ENCODE peak calls at places on chromosomes 12 and 14, in eight cellular contexts. One of them, this sample, is unnamed.
A peak's percentile ranks its signal among the peaks of the same experiment; 100 is the strongest.

GRCh38 chr12:68675098-68675842 is 11.5 kb upstream of the NUP107 start:
- DNase-seq in ACHN: no peak
- DNase-seq in activated CD4-positive, alpha-beta T cell treated with anti-CD3 and anti-CD28 coated beads, Interleukin-2, amount 50 U/mL, for 1 hour: peak; percentile 68
- DNase-seq in NCI-H2227 treated with DMSO at 0.1 percent for 48 hours: no peak
- DNase-seq in GM13976: no peak
- DNase-seq in substantia nigra: no peak
- DNase-seq in GM03348: no peak
- DNase-seq in GM13977: no peak
- DNase-seq in this sample: peak; percentile 53

GRCh38 chr14:63478024-63478423 is 65.2 kb downstream of the PPP2R5E start:
- DNase-seq in ACHN: no peak
- DNase-seq in activated CD4-positive, alpha-beta T cell treated with anti-CD3 and anti-CD28 coated beads, Interleukin-2, amount 50 U/mL, for 1 hour: no peak
- DNase-seq in NCI-H2227 treated with DMSO at 0.1 percent for 48 hours: no peak
- DNase-seq in GM13976: peak; percentile 57
- DNase-seq in substantia nigra: no peak
- DNase-seq in GM03348: peak; percentile 9
- DNase-seq in GM13977: peak; percentile 64
- DNase-seq in this sample: no peak

GRCh38 chr12:30959778-30960177 is 33.2 kb downstream of the TSPAN11 start:
- DNase-seq in ACHN: no peak
- DNase-seq in activated CD4-positive, alpha-beta T cell treated with anti-CD3 and anti-CD28 coated beads, Interleukin-2, amount 50 U/mL, for 1 hour: no peak
- DNase-seq in NCI-H2227 treated with DMSO at 0.1 percent for 48 hours: no peak
- DNase-seq in GM13976: no peak
- DNase-seq in substantia nigra: no peak
- DNase-seq in GM03348: no peak
- DNase-seq in GM13977: no peak
- DNase-seq in this sample: no peak

GRCh38 chr12:106138646-106139421 is at the start of gene NUAK1:
- DNase-seq in ACHN: peak; percentile 85
- DNase-seq in activated CD4-positive, alpha-beta T cell treated with anti-CD3 and anti-CD28 coated beads, Interleukin-2, amount 50 U/mL, for 1 hour: no peak
- DNase-seq in NCI-H2227 treated with DMSO at 0.1 percent for 48 hours: peak; percentile 62
- DNase-seq in GM13976: peak; percentile 58
- DNase-seq in substantia nigra: peak; percentile 85
- DNase-seq in GM03348: peak; percentile 93
- DNase-seq in GM13977: peak; percentile 52
- DNase-seq in this sample: no peak

GRCh38 chr12:59839514-59839913 is 243.7 kb downstream of the SLC16A7 start:
- DNase-seq in ACHN: no peak
- DNase-seq in activated CD4-positive, alpha-beta T cell treated with anti-CD3 and anti-CD28 coated beads, Interleukin-2, amount 50 U/mL, for 1 hour: no peak
- DNase-seq in NCI-H2227 treated with DMSO at 0.1 percent for 48 hours: no peak
- DNase-seq in GM13976: no peak
- DNase-seq in substantia nigra: no peak
- DNase-seq in GM03348: peak; percentile 9
- DNase-seq in GM13977: no peak
- DNase-seq in this sample: peak; percentile 73

GRCh38 chr14:105193916-105194782 is 13.0 kb upstream of the NUDT14 start:
- DNase-seq in ACHN: peak; percentile 10
- DNase-seq in activated CD4-positive, alpha-beta T cell treated with anti-CD3 and anti-CD28 coated beads, Interleukin-2, amount 50 U/mL, for 1 hour: peak; percentile 30
- DNase-seq in NCI-H2227 treated with DMSO at 0.1 percent for 48 hours: no peak
- DNase-seq in GM13976: no peak
- DNase-seq in substantia nigra: no peak
- DNase-seq in GM03348: no peak
- DNase-seq in GM13977: no peak
- DNase-seq in this sample: no peak

GRCh38 chr12:13203028-13203922 is 6.7 kb downstream of the EMP1 start:
- DNase-seq in ACHN: peak; percentile 46
- DNase-seq in activated CD4-positive, alpha-beta T cell treated with anti-CD3 and anti-CD28 coated beads, Interleukin-2, amount 50 U/mL, for 1 hour: no peak
- DNase-seq in NCI-H2227 treated with DMSO at 0.1 percent for 48 hours: no peak
- DNase-seq in GM13976: peak; percentile 29
- DNase-seq in substantia nigra: no peak
- DNase-seq in GM03348: peak; percentile 67
- DNase-seq in GM13977: peak; percentile 23
- DNase-seq in this sample: no peak

GRCh38 chr12:110641512-110641911 is 27.6 kb downstream of the TCTN1 start:
- DNase-seq in ACHN: no peak
- DNase-seq in activated CD4-positive, alpha-beta T cell treated with anti-CD3 and anti-CD28 coated beads, Interleukin-2, amount 50 U/mL, for 1 hour: no peak
- DNase-seq in NCI-H2227 treated with DMSO at 0.1 percent for 48 hours: no peak
- DNase-seq in GM13976: no peak
- DNase-seq in substantia nigra: no peak
- DNase-seq in GM03348: peak; percentile 20
- DNase-seq in GM13977: no peak
- DNase-seq in this sample: no peak

GRCh38 chr12:93733358-93733757 is 56.2 kb downstream of the CRADD start:
- DNase-seq in ACHN: no peak
- DNase-seq in activated CD4-positive, alpha-beta T cell treated with anti-CD3 and anti-CD28 coated beads, Interleukin-2, amount 50 U/mL, for 1 hour: no peak
- DNase-seq in NCI-H2227 treated with DMSO at 0.1 percent for 48 hours: no peak
- DNase-seq in GM13976: no peak
- DNase-seq in substantia nigra: peak; percentile 7
- DNase-seq in GM03348: no peak
- DNase-seq in GM13977: no peak
- DNase-seq in this sample: no peak

GRCh38 chr14:105894978-105895881 is 368.8 kb downstream of the TMEM121 start:
- DNase-seq in ACHN: no peak
- DNase-seq in activated CD4-positive, alpha-beta T cell treated with anti-CD3 and anti-CD28 coated beads, Interleukin-2, amount 50 U/mL, for 1 hour: no peak
- DNase-seq in NCI-H2227 treated with DMSO at 0.1 percent for 48 hours: no peak
- DNase-seq in GM13976: peak; percentile 1
- DNase-seq in substantia nigra: no peak
- DNase-seq in GM03348: no peak
- DNase-seq in GM13977: no peak
- DNase-seq in this sample: no peak

GRCh38 chr12:497501-498160 is 37.9 kb downstream of the B4GALNT3 start:
- DNase-seq in ACHN: no peak
- DNase-seq in activated CD4-positive, alpha-beta T cell treated with anti-CD3 and anti-CD28 coated beads, Interleukin-2, amount 50 U/mL, for 1 hour: no peak
- DNase-seq in NCI-H2227 treated with DMSO at 0.1 percent for 48 hours: no peak
- DNase-seq in GM13976: no peak
- DNase-seq in substantia nigra: no peak
- DNase-seq in GM03348: no peak
- DNase-seq in GM13977: no peak
- DNase-seq in this sample: no peak

GRCh38 chr12:113345318-113345717 is 10.4 kb upstream of the SLC8B1 start:
- DNase-seq in ACHN: no peak
- DNase-seq in activated CD4-positive, alpha-beta T cell treated with anti-CD3 and anti-CD28 coated beads, Interleukin-2, amount 50 U/mL, for 1 hour: no peak
- DNase-seq in NCI-H2227 treated with DMSO at 0.1 percent for 48 hours: no peak
- DNase-seq in GM13976: no peak
- DNase-seq in substantia nigra: no peak
- DNase-seq in GM03348: no peak
- DNase-seq in GM13977: no peak
- DNase-seq in this sample: no peak

GRCh38 chr12:21828779-21829178 is 54.3 kb upstream of the KCNJ8 start:
- DNase-seq in ACHN: no peak
- DNase-seq in activated CD4-positive, alpha-beta T cell treated with anti-CD3 and anti-CD28 coated beads, Interleukin-2, amount 50 U/mL, for 1 hour: no peak
- DNase-seq in NCI-H2227 treated with DMSO at 0.1 percent for 48 hours: no peak
- DNase-seq in GM13976: no peak
- DNase-seq in substantia nigra: no peak
- DNase-seq in GM03348: no peak
- DNase-seq in GM13977: no peak
- DNase-seq in this sample: no peak

GRCh38 chr12:79983969-79984629 is 49.2 kb upstream of the PPP1R12A start:
- DNase-seq in ACHN: no peak
- DNase-seq in activated CD4-positive, alpha-beta T cell treated with anti-CD3 and anti-CD28 coated beads, Interleukin-2, amount 50 U/mL, for 1 hour: no peak
- DNase-seq in NCI-H2227 treated with DMSO at 0.1 percent for 48 hours: no peak
- DNase-seq in GM13976: no peak
- DNase-seq in substantia nigra: no peak
- DNase-seq in GM03348: peak; percentile 52
- DNase-seq in GM13977: no peak
- DNase-seq in this sample: no peak

GRCh38 chr14:103534576-103535061 is 5.6 kb downstream of the TRMT61A start:
- DNase-seq in ACHN: no peak
- DNase-seq in activated CD4-positive, alpha-beta T cell treated with anti-CD3 and anti-CD28 coated beads, Interleukin-2, amount 50 U/mL, for 1 hour: no peak
- DNase-seq in NCI-H2227 treated with DMSO at 0.1 percent for 48 hours: no peak
- DNase-seq in GM13976: no peak
- DNase-seq in substantia nigra: no peak
- DNase-seq in GM03348: no peak
- DNase-seq in GM13977: no peak
- DNase-seq in this sample: no peak

GRCh38 chr12:27843714-27844245 is 63.7 kb upstream of the MANSC4 start:
- DNase-seq in ACHN: no peak
- DNase-seq in activated CD4-positive, alpha-beta T cell treated with anti-CD3 and anti-CD28 coated beads, Interleukin-2, amount 50 U/mL, for 1 hour: no peak
- DNase-seq in NCI-H2227 treated with DMSO at 0.1 percent for 48 hours: no peak
- DNase-seq in GM13976: no peak
- DNase-seq in substantia nigra: no peak
- DNase-seq in GM03348: peak; percentile 67
- DNase-seq in GM13977: no peak
- DNase-seq in this sample: no peak

GRCh38 chr14:32077081-32078029 is at the start of gene ARHGAP5:
- DNase-seq in ACHN: peak; percentile 29
- DNase-seq in activated CD4-positive, alpha-beta T cell treated with anti-CD3 and anti-CD28 coated beads, Interleukin-2, amount 50 U/mL, for 1 hour: peak; percentile 70
- DNase-seq in NCI-H2227 treated with DMSO at 0.1 percent for 48 hours: no peak
- DNase-seq in GM13976: peak; percentile 53
- DNase-seq in substantia nigra: no peak
- DNase-seq in GM03348: peak; percentile 48
- DNase-seq in GM13977: peak; percentile 56
- DNase-seq in this sample: peak; percentile 16

GRCh38 chr14:64509036-64509435 is 4.5 kb downstream of the ZBTB1 start:
- DNase-seq in ACHN: no peak
- DNase-seq in activated CD4-positive, alpha-beta T cell treated with anti-CD3 and anti-CD28 coated beads, Interleukin-2, amount 50 U/mL, for 1 hour: no peak
- DNase-seq in NCI-H2227 treated with DMSO at 0.1 percent for 48 hours: no peak
- DNase-seq in GM13976: no peak
- DNase-seq in substantia nigra: no peak
- DNase-seq in GM03348: no peak
- DNase-seq in GM13977: no peak
- DNase-seq in this sample: no peak

GRCh38 chr12:25716842-25717241 is 163.8 kb upstream of the LMNTD1 start:
- DNase-seq in ACHN: no peak
- DNase-seq in activated CD4-positive, alpha-beta T cell treated with anti-CD3 and anti-CD28 coated beads, Interleukin-2, amount 50 U/mL, for 1 hour: no peak
- DNase-seq in NCI-H2227 treated with DMSO at 0.1 percent for 48 hours: no peak
- DNase-seq in GM13976: no peak
- DNase-seq in substantia nigra: no peak
- DNase-seq in GM03348: no peak
- DNase-seq in GM13977: no peak
- DNase-seq in this sample: no peak

GRCh38 chr12:18443768-18444437 is 182.6 kb downstream of the PIK3C2G start:
- DNase-seq in ACHN: no peak
- DNase-seq in activated CD4-positive, alpha-beta T cell treated with anti-CD3 and anti-CD28 coated beads, Interleukin-2, amount 50 U/mL, for 1 hour: no peak
- DNase-seq in NCI-H2227 treated with DMSO at 0.1 percent for 48 hours: no peak
- DNase-seq in GM13976: no peak
- DNase-seq in substantia nigra: no peak
- DNase-seq in GM03348: no peak
- DNase-seq in GM13977: no peak
- DNase-seq in this sample: no peak

GRCh38 chr12:22576473-22576872 is 32.1 kb upstream of the C2CD5 start:
- DNase-seq in ACHN: no peak
- DNase-seq in activated CD4-positive, alpha-beta T cell treated with anti-CD3 and anti-CD28 coated beads, Interleukin-2, amount 50 U/mL, for 1 hour: no peak
- DNase-seq in NCI-H2227 treated with DMSO at 0.1 percent for 48 hours: no peak
- DNase-seq in GM13976: no peak
- DNase-seq in substantia nigra: no peak
- DNase-seq in GM03348: no peak
- DNase-seq in GM13977: no peak
- DNase-seq in this sample: no peak

GRCh38 chr12:14714437-14714836 is 18.0 kb upstream of the GUCY2C start:
- DNase-seq in ACHN: no peak
- DNase-seq in activated CD4-positive, alpha-beta T cell treated with anti-CD3 and anti-CD28 coated beads, Interleukin-2, amount 50 U/mL, for 1 hour: no peak
- DNase-seq in NCI-H2227 treated with DMSO at 0.1 percent for 48 hours: no peak
- DNase-seq in GM13976: no peak
- DNase-seq in substantia nigra: no peak
- DNase-seq in GM03348: no peak
- DNase-seq in GM13977: no peak
- DNase-seq in this sample: no peak

GRCh38 chr12:84922721-84923120 is 10.1 kb upstream of the SLC6A15 start:
- DNase-seq in ACHN: no peak
- DNase-seq in activated CD4-positive, alpha-beta T cell treated with anti-CD3 and anti-CD28 coated beads, Interleukin-2, amount 50 U/mL, for 1 hour: no peak
- DNase-seq in NCI-H2227 treated with DMSO at 0.1 percent for 48 hours: no peak
- DNase-seq in GM13976: no peak
- DNase-seq in substantia nigra: no peak
- DNase-seq in GM03348: no peak
- DNase-seq in GM13977: no peak
- DNase-seq in this sample: no peak

GRCh38 chr14:24798911-24799310 is 164.9 kb upstream of the GZMB start:
- DNase-seq in ACHN: no peak
- DNase-seq in activated CD4-positive, alpha-beta T cell treated with anti-CD3 and anti-CD28 coated beads, Interleukin-2, amount 50 U/mL, for 1 hour: no peak
- DNase-seq in NCI-H2227 treated with DMSO at 0.1 percent for 48 hours: no peak
- DNase-seq in GM13976: no peak
- DNase-seq in substantia nigra: no peak
- DNase-seq in GM03348: no peak
- DNase-seq in GM13977: no peak
- DNase-seq in this sample: no peak

GRCh38 chr12:106907846-106908245 is 47.9 kb upstream of the TMEM263 start:
- DNase-seq in ACHN: no peak
- DNase-seq in activated CD4-positive, alpha-beta T cell treated with anti-CD3 and anti-CD28 coated beads, Interleukin-2, amount 50 U/mL, for 1 hour: no peak
- DNase-seq in NCI-H2227 treated with DMSO at 0.1 percent for 48 hours: no peak
- DNase-seq in GM13976: no peak
- DNase-seq in substantia nigra: no peak
- DNase-seq in GM03348: no peak
- DNase-seq in GM13977: no peak
- DNase-seq in this sample: no peak

GRCh38 chr14:61388173-61388975 is 67.0 kb downstream of the PRKCH start:
- DNase-seq in ACHN: no peak
- DNase-seq in activated CD4-positive, alpha-beta T cell treated with anti-CD3 and anti-CD28 coated beads, Interleukin-2, amount 50 U/mL, for 1 hour: no peak
- DNase-seq in NCI-H2227 treated with DMSO at 0.1 percent for 48 hours: no peak
- DNase-seq in GM13976: peak; percentile 65
- DNase-seq in substantia nigra: no peak
- DNase-seq in GM03348: peak; percentile 31
- DNase-seq in GM13977: peak; percentile 59
- DNase-seq in this sample: no peak

GRCh38 chr12:84480803-84481202 is 431.8 kb downstream of the SLC6A15 start:
- DNase-seq in ACHN: no peak
- DNase-seq in activated CD4-positive, alpha-beta T cell treated with anti-CD3 and anti-CD28 coated beads, Interleukin-2, amount 50 U/mL, for 1 hour: no peak
- DNase-seq in NCI-H2227 treated with DMSO at 0.1 percent for 48 hours: no peak
- DNase-seq in GM13976: no peak
- DNase-seq in substantia nigra: no peak
- DNase-seq in GM03348: no peak
- DNase-seq in GM13977: no peak
- DNase-seq in this sample: no peak

GRCh38 chr12:122738561-122738960 is 7.9 kb upstream of the HCAR1 start:
- DNase-seq in ACHN: no peak
- DNase-seq in activated CD4-positive, alpha-beta T cell treated with anti-CD3 and anti-CD28 coated beads, Interleukin-2, amount 50 U/mL, for 1 hour: no peak
- DNase-seq in NCI-H2227 treated with DMSO at 0.1 percent for 48 hours: no peak
- DNase-seq in GM13976: no peak
- DNase-seq in substantia nigra: no peak
- DNase-seq in GM03348: no peak
- DNase-seq in GM13977: no peak
- DNase-seq in this sample: no peak

GRCh38 chr14:76186318-76187027 is 34.8 kb downstream of the GPATCH2L start:
- DNase-seq in ACHN: no peak
- DNase-seq in activated CD4-positive, alpha-beta T cell treated with anti-CD3 and anti-CD28 coated beads, Interleukin-2, amount 50 U/mL, for 1 hour: no peak
- DNase-seq in NCI-H2227 treated with DMSO at 0.1 percent for 48 hours: no peak
- DNase-seq in GM13976: peak; percentile 26
- DNase-seq in substantia nigra: no peak
- DNase-seq in GM03348: no peak
- DNase-seq in GM13977: peak; percentile 17
- DNase-seq in this sample: no peak

GRCh38 chr12:110600254-110600653 is 13.7 kb upstream of the TCTN1 start:
- DNase-seq in ACHN: peak; percentile 75
- DNase-seq in activated CD4-positive, alpha-beta T cell treated with anti-CD3 and anti-CD28 coated beads, Interleukin-2, amount 50 U/mL, for 1 hour: no peak
- DNase-seq in NCI-H2227 treated with DMSO at 0.1 percent for 48 hours: peak; percentile 20
- DNase-seq in GM13976: peak; percentile 57
- DNase-seq in substantia nigra: no peak
- DNase-seq in GM03348: peak; percentile 65
- DNase-seq in GM13977: peak; percentile 48
- DNase-seq in this sample: peak; percentile 52

GRCh38 chr14:103530390-103530789 is 1.4 kb downstream of the TRMT61A start:
- DNase-seq in ACHN: no peak
- DNase-seq in activated CD4-positive, alpha-beta T cell treated with anti-CD3 and anti-CD28 coated beads, Interleukin-2, amount 50 U/mL, for 1 hour: no peak
- DNase-seq in NCI-H2227 treated with DMSO at 0.1 percent for 48 hours: no peak
- DNase-seq in GM13976: no peak
- DNase-seq in substantia nigra: no peak
- DNase-seq in GM03348: no peak
- DNase-seq in GM13977: no peak
- DNase-seq in this sample: no peak

GRCh38 chr12:103903979-103904378 is 26.2 kb upstream of the HSP90B1 start:
- DNase-seq in ACHN: no peak
- DNase-seq in activated CD4-positive, alpha-beta T cell treated with anti-CD3 and anti-CD28 coated beads, Interleukin-2, amount 50 U/mL, for 1 hour: no peak
- DNase-seq in NCI-H2227 treated with DMSO at 0.1 percent for 48 hours: no peak
- DNase-seq in GM13976: no peak
- DNase-seq in substantia nigra: no peak
- DNase-seq in GM03348: no peak
- DNase-seq in GM13977: no peak
- DNase-seq in this sample: no peak

GRCh38 chr12:104555650-104556049 is 98.9 kb downstream of the CHST11 start:
- DNase-seq in ACHN: no peak
- DNase-seq in activated CD4-positive, alpha-beta T cell treated with anti-CD3 and anti-CD28 coated beads, Interleukin-2, amount 50 U/mL, for 1 hour: no peak
- DNase-seq in NCI-H2227 treated with DMSO at 0.1 percent for 48 hours: no peak
- DNase-seq in GM13976: no peak
- DNase-seq in substantia nigra: no peak
- DNase-seq in GM03348: no peak
- DNase-seq in GM13977: no peak
- DNase-seq in this sample: peak; percentile 28

GRCh38 chr12:49645151-49646039 is 22.0 kb downstream of the PRPF40B start:
- DNase-seq in ACHN: no peak
- DNase-seq in activated CD4-positive, alpha-beta T cell treated with anti-CD3 and anti-CD28 coated beads, Interleukin-2, amount 50 U/mL, for 1 hour: no peak
- DNase-seq in NCI-H2227 treated with DMSO at 0.1 percent for 48 hours: no peak
- DNase-seq in GM13976: no peak
- DNase-seq in substantia nigra: no peak
- DNase-seq in GM03348: no peak
- DNase-seq in GM13977: no peak
- DNase-seq in this sample: no peak

This sample was measured in SK-N-MC.